ENCODE peak calls at places on chromosome 7, in four cellular contexts. I is gastrocnemius medialis, Q is HCT116, Z is stomach. L is an unnamed sample.

GRCh38 chr7:107505997-107506682 is 36.3 kb downstream of the GPR22 start:
- DNase-seq in I (no peak), Q (no peak), Z (peak; percentile 68), L (no peak)

GRCh38 chr7:110386914-110387313 is 704.0 kb upstream of the LRRN3 start:
- DNase-seq in I (no peak), Q (peak; percentile 84), Z (no peak), L (no peak)

GRCh38 chr7:43565786-43566185 is 17.1 kb upstream of the STK17A start:
- DNase-seq in I (no peak), Q (no peak), Z (no peak), L (no peak)

GRCh38 chr7:27151945-27152815 is at the start of gene HOXA3:
- DNase-seq in I (no peak), Q (no peak), Z (peak; percentile 26), L (no peak)

GRCh38 chr7:76232698-76233097 is 31.0 kb downstream of the SRRM3 start:
- DNase-seq in I (no peak), Q (no peak), Z (no peak), L (no peak)

GRCh38 chr7:143458263-143458662 is 15.0 kb downstream of the TAS2R60 start:
- DNase-seq in I (no peak), Q (no peak), Z (no peak), L (no peak)

GRCh38 chr7:32290015-32290414 is 200.2 kb downstream of the LSM5 start:
- DNase-seq in I (no peak), Q (no peak), Z (no peak), L (no peak)

GRCh38 chr7:45240187-45240776 is 82.7 kb downstream of the RAMP3 start:
- DNase-seq in I (no peak), Q (no peak), Z (no peak), L (no peak)

GRCh38 chr7:102842284-102842683 is 70.5 kb upstream of the LRRC17 start:
- DNase-seq in I (no peak), Q (no peak), Z (no peak), L (no peak)

GRCh38 chr7:7276151-7276550 is 93.8 kb downstream of the C1GALT1 start:
- DNase-seq in I (no peak), Q (no peak), Z (no peak), L (no peak)

GRCh38 chr7:42617071-42617705 is 294.7 kb downstream of the C7orf25 start:
- DNase-seq in I (no peak), Q (no peak), Z (no peak), L (no peak)

GRCh38 chr7:46321556-46322205 is 400.6 kb upstream of the IGFBP3 start:
- DNase-seq in I (no peak), Q (no peak), Z (no peak), L (no peak)

GRCh38 chr7:127387974-127388373 is 4.5 kb downstream of the ZNF800 start:
- DNase-seq in I (no peak), Q (no peak), Z (no peak), L (no peak)

GRCh38 chr7:127380479-127380878 is 12.0 kb downstream of the ZNF800 start:
- DNase-seq in I (no peak), Q (no peak), Z (no peak), L (no peak)

GRCh38 chr7:127382301-127383085 is 10.0 kb downstream of the ZNF800 start:
- DNase-seq in I (no peak), Q (no peak), Z (no peak), L (no peak)

GRCh38 chr7:127379642-127380041 is 12.9 kb downstream of the ZNF800 start:
- DNase-seq in I (no peak), Q (no peak), Z (no peak), L (no peak)

GRCh38 chr7:127383123-127383835 is 9.2 kb downstream of the ZNF800 start:
- DNase-seq in I (no peak), Q (no peak), Z (no peak), L (no peak)
- H3K27ac ChIP-seq in I (no peak overlapping the region), Q (no peak overlapping the region), Z (no peak overlapping the region), L (no peak overlapping the region)

DNA sequence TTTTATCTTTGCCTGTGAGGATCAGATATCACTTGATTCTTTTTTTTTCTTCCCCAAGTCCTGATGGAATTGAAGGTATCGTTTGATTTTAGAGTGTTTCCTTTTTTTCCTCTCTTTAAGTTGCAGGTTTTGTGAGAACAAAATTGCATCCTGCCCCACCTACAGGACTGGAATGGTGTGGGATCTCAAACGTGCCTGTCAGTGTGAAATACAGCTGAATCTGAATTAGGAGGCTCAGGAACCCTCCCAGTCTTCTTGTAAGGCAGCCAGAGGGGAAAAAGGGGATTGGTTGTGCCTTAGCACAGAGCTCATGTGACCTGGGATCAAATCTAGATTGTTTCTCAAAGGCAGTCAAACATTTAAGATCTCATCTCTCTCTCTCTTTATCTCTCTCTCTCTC is 32.7 kb upstream of the KLHL7 start:
- DNase-seq in I (no peak), Q (no peak), Z (no peak), L (no peak)
- TF ChIP-seq CTCF in I (no peak), Q (no peak), Z (no peak), L (no peak)

GRCh38 chr7:2862831-2863361 is 18.8 kb upstream of the GNA12 start:
- DNase-seq in I (no peak), Q (no peak), Z (no peak), L (no peak)
- H3K27ac ChIP-seq in I (peak overlapping the region; percentile 68), Q (peak overlapping the region; percentile 79), Z (peak overlapping the region; percentile 89), L (peak overlapping the region; percentile 22)

GRCh38 chr7:36154255-36155212 is 1.5 kb downstream of the EEPD1 start:
- DNase-seq in I (peak; percentile 33), Q (no peak), Z (no peak), L (no peak)
- TF ChIP-seq CTCF in I (no peak), Q (no peak), Z (no peak), L (no peak)

L was measured in CD4-positive, alpha-beta T cell.